ENCODE peak calls at places on chromosomes 16 and 17, in ten cellular contexts. L, Q, H, Z, R, N, Y, K, W and E are unnamed samples.
A peak's percentile ranks its signal among the peaks of the same experiment; 100 is the strongest.

GRCh38 chr16:17373533-17373932 is 97.2 kb downstream of the XYLT1 start:
- DNase-seq in L (no peak), Q (no peak), H (no peak), Z (no peak), R (no peak), N (no peak), Y (no peak), K (no peak), W (no peak), E (no peak)

GRCh38 chr16:9135797-9136196 is 44.4 kb downstream of the HAPSTR1 start:
- DNase-seq in L (no peak), Q (no peak), H (no peak), Z (no peak), R (no peak), N (peak; percentile 63), Y (no peak), K (no peak), W (no peak), E (no peak)

GRCh38 chr16:13338044-13338443 is 436.6 kb downstream of the SHISA9 start:
- DNase-seq in L (no peak), Q (no peak), H (no peak), Z (no peak), R (no peak), N (no peak), Y (no peak), K (no peak), W (no peak), E (no peak)

GRCh38 chr16:2767891-2768290 is 9.2 kb downstream of the ELOB start:
- DNase-seq in L (no peak), Q (no peak), H (no peak), Z (no peak), R (no peak), N (peak; percentile 64), Y (no peak), K (no peak), W (no peak), E (peak; percentile 25)

GRCh38 chr16:23222929-23223328 is 40.4 kb downstream of the SCNN1G start:
- DNase-seq in L (no peak), Q (no peak), H (no peak), Z (no peak), R (no peak), N (no peak), Y (no peak), K (no peak), W (no peak), E (no peak)

GRCh38 chr17:964881-965280 is 14.7 kb downstream of the NXN start:
- DNase-seq in L (no peak), Q (no peak), H (no peak), Z (no peak), R (no peak), N (no peak), Y (no peak), K (no peak), W (no peak), E (no peak)

GRCh38 chr17:4607773-4608187 is 23.5 kb downstream of the SMTNL2 start:
- DNase-seq in L (peak; percentile 3), Q (no peak), H (no peak), Z (no peak), R (no peak), N (peak; percentile 49), Y (peak; percentile 51), K (no peak), W (no peak), E (no peak)

GRCh38 chr16:21169249-21169981 is 10.9 kb downstream of the LDAF1 start:
- DNase-seq in L (no peak), Q (no peak), H (no peak), Z (no peak), R (no peak), N (no peak), Y (no peak), K (peak; percentile 66), W (peak; percentile 32), E (no peak)

GRCh38 chr16:17591655-17592405 is 121.1 kb upstream of the XYLT1 start:
- DNase-seq in L (no peak), Q (no peak), H (no peak), Z (no peak), R (no peak), N (no peak), Y (no peak), K (no peak), W (no peak), E (no peak)

GRCh38 chr17:35244345-35245195 is 1.7 kb downstream of the SLFN5 start:
- DNase-seq in L (peak; percentile 43), Q (no peak), H (peak; percentile 78), Z (peak; percentile 93), R (peak; percentile 49), N (peak; percentile 89), Y (no peak), K (peak; percentile 87), W (peak; percentile 95), E (peak; percentile 91)

GRCh38 chr16:78200623-78201096 is 101.2 kb downstream of the WWOX start:
- DNase-seq in L (no peak), Q (no peak), H (no peak), Z (no peak), R (no peak), N (no peak), Y (no peak), K (no peak), W (no peak), E (no peak)